ENCODE peak calls at places on chromosome 12, in five cellular contexts. M is H9, V is neuronal stem cell, L is H1, F is IMR-90. H is an unnamed sample.

GRCh38 chr12:132686831-132687210 is 321 bp downstream of the POLE start:
- DNase-seq in M (no peak), V (no peak), L (no peak), F (no peak), H (peak)

GRCh38 chr12:31408778-31409177 is 82.8 kb upstream of the SINHCAF start:
- DNase-seq in M (no peak), V (no peak), L (no peak), F (no peak), H (peak)

GRCh38 chr12:92421701-92422100 is 276.1 kb upstream of the BTG1 start:
- DNase-seq in M (no peak), V (no peak), L (no peak), F (peak), H (no peak)

GRCh38 chr12:67989184-67989965 is at the start of gene IFNG-AS1:
- DNase-seq in M (no peak), V (no peak), L (no peak), F (no peak), H (no peak)

GRCh38 chr12:25985296-25985992 is 27.0 kb downstream of the RASSF8 start:
- DNase-seq in M (no peak), V (no peak), L (no peak), F (no peak), H (no peak)

GRCh38 chr12:54958048-54958658 is 26.4 kb downstream of the TESPA1 start:
- DNase-seq in M (peak), V (peak), L (no peak), F (peak), H (peak)

GRCh38 chr12:80655751-80656150 is 51.7 kb upstream of the MYF6 start:
- DNase-seq in M (no peak), V (no peak), L (no peak), F (peak), H (no peak)

GRCh38 chr12:6987956-6988573 is 17.4 kb downstream of the EMG1 start:
- DNase-seq in M (no peak), V (no peak), L (no peak), F (no peak), H (no peak)

GRCh38 chr12:97575792-97576191 is 113.2 kb downstream of the RMST start:
- DNase-seq in M (no peak), V (no peak), L (no peak), F (no peak), H (no peak)

GRCh38 chr12:72570601-72571000 is 298.4 kb downstream of the TRHDE start:
- DNase-seq in M (peak), V (no peak), L (peak), F (no peak), H (peak)

GRCh38 chr12:58206876-58207275 is 265.5 kb downstream of the ATP23 start:
- DNase-seq in M (no peak), V (no peak), L (no peak), F (no peak), H (peak)

GRCh38 chr12:5348491-5348890 is 83.4 kb upstream of the NTF3 start:
- DNase-seq in M (no peak), V (no peak), L (no peak), F (no peak), H (peak)
- H3K4me2 ChIP-seq in M (no peak), V (no peak), L (no peak), F (no peak), H (no peak)

DNA sequence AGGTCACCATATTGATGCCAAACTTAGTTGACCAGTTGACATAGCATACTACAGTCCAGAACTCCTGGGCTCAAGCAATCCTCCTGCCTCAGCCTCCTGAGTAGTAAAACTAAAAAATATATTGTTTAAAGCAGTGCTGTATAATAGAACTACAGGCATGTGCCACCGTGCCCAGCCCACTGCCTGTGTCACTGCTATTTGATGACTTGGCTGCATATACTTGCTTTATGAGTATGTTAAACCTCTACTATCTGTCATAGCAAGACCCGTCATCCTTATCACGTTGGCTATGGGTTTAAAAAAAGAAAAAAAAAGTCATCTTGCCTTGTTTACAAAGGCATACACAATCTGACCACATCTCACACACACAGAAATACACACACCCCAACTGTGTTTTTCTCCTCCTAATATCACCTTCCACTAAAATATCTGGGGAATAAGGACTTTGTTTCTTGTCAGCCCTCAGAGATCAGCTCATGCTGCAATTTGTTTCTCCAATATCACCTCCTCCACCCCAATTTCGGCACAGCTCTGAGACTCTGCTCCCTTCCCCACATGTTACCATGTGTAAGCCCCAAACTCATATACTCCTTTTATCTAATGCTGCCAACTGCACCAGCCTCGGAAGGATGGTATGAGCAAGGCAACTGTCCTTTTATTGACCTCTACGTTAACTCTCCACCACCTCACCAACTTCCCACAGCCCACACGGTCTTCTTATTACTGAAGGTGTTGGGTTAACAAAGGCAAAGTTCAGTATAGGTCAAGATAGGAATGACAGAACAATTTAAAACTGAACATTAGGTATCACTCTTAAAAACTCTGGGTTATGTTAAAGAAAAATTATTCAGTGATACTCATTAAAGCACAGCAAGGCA is 833 bp upstream of the TMPRSS12 start:
- DNase-seq in M (no peak), V (no peak), L (no peak), F (no peak), H (no peak)
- H2AK5ac ChIP-seq in M (no peak), V (no peak), L (no peak), F (no peak), H (no peak)

DNA sequence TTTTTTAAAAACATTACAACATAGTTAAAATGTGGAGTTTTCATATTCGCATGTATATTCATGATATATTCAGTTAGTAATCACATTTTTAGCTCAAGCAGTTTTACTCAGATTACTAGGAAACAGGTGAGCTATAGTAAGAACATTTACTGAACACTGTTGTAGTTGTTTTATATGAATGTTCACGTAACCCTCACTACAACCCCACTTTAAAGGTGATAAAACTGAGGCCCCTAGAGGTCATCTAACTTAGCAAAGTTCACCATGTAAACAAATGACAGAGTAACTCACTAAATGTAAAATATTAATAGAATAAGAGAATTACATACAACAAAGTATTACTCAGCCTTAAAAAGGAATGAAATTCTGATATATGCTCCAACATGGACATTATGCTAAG is 26.0 kb downstream of the RPAP3 start:
- DNase-seq in M (no peak), V (no peak), L (no peak), F (no peak), H (no peak)
- H4K8ac ChIP-seq in M (no peak), V (no peak), L (no peak), F (no peak), H (no peak)

GRCh38 chr12:42422785-42423184 is 96.8 kb downstream of the PPHLN1 start:
- DNase-seq in M (no peak), V (no peak), L (no peak), F (no peak), H (no peak)
- H3K4me2 ChIP-seq in M (no peak), V (no peak), L (no peak), F (no peak), H (no peak)

DNA sequence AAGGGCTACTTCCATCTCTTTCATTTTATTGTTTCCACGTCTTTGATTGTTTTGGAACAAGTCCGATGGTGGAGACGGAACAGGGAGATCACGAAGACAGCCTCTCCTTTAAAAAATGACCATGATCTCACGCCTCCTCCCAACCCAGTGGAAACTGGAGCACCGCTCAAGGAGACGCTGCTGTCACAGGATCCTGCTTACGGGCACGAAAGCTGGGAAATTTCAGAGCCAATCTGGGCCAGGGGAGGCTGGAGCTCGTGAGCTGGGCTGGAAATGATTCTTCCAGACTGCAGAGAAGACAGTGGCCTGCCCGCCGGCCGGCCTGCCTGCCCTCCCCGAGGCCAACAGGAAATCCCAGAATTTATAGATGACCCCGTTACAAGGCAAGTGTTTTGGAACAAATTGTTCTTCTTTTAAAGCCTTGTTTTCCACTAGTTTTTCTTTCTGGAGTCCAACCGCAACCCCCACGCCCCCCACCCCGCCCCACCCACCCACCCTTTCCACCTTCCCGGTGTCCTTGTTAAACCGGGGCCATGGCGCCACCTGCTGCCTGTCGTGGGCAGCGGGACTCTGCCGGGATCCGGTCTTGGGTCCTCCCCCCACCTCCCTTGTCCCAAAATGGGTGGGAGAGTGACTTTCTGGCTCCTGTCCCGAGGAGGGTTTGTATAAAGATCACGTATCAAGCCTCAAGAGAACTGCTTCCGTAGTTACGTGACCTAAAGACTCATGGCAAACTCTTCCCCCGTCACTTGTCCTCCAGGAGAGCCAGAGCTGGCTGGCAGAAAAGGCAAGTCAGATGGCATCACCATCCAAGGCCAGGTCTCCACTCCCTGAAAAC is 40.3 kb downstream of the MAP1LC3B2 start:
- DNase-seq in M (peak), V (peak), L (peak), F (peak), H (peak)
- H2AK5ac ChIP-seq in M (no peak), V (no peak), L (no peak), F (peak), H (no peak)

DNA sequence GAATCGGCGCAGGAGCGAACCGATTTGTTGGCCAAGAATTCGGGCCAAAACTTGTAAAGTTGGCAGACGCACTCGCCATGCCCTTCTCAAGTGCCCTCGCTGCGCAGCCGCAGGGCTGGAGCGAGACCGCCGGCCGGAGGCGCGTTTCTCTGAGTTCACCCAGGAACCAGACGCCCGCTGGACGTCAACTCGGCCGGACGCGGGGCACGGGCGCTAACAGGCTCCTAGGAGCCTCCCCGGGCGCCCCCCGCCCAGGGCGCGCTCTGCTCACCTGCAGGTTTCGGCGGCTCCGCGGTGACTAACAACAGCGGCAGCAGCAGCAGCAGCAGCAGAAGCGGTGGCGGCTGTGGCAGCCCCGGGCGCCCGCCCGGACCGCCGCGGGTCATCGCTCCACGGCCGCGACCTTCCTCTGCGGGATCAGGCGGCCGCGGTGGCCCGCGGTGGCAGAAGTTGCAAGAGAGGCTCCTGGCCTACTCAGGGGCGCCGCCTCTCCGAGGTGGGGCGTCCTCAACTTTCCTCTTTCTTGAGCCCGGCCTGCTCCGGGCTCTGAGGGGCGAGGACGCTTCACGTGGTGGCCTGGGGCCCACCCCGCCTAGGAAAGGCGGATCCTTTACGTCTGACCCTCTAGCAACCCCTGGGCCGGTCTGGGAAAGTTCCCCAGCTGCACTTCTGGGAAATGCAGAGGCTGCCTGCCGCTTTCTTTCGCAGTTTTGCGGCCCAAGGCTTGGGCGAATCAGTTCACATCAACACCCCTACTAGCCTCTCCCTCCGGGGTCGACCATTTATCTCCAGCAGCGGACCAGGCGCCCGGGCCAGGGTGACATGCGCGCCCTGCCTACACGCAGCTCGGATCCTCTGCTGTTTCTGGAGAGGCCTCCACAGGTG is at the start of gene PLBD1:
- DNase-seq in M (peak), V (peak), L (peak), F (no peak), H (peak)
- H4K8ac ChIP-seq in M (no peak), V (no peak), L (peak), F (no peak), H (peak)

H was measured in mesendoderm.